ENCODE peak calls at places on chromosomes 13 and 19, in five cellular contexts. L is NT2/D1, O is iris pigment epithelial cell, Z is amniotic epithelial cell, Q is fibroblast of pulmonary artery. I is an unnamed sample.

GRCh38 chr13:51726446-51727185 is 77.3 kb downstream of the DHRS12 start:
- DNase-seq in Z (peak), L (no peak), O (peak), Q (peak), I (no peak)

GRCh38 chr19:49767380-49767779 is 579 bp downstream of the AP2A1 start:
- DNase-seq in L (no peak), Z (no peak), Q (no peak), O (no peak), I (no peak)

GRCh38 chr19:2807379-2808128 is 12.1 kb upstream of the ZNF554 start:
- DNase-seq in L (no peak), Z (no peak), Q (no peak), O (no peak), I (no peak)

GRCh38 chr19:4983346-4984105 is 14.6 kb downstream of the KDM4B start:
- DNase-seq in Q (no peak), O (no peak), L (no peak), Z (no peak), I (no peak)

GRCh38 chr19:44653977-44654784 is 10.5 kb downstream of the PVR start:
- DNase-seq in L (no peak), O (peak), Q (peak), Z (peak), I (no peak)

GRCh38 chr19:38145627-38146026 is 78.4 kb downstream of the DPF1 start:
- DNase-seq in Z (peak), L (no peak), Q (peak), O (peak), I (no peak)

GRCh38 chr19:2302319-2303208 is 5.4 kb downstream of the LINGO3 start:
- DNase-seq in L (no peak), Q (peak), O (peak), Z (peak), I (no peak)

GRCh38 chr13:51158923-51159322 is 47.8 kb upstream of the C13orf42 start:
- DNase-seq in Z (peak), O (peak), Q (peak), L (no peak), I (no peak)

GRCh38 chr13:42216422-42216735 is 55.6 kb upstream of the AKAP11 start:
- DNase-seq in L (no peak), Z (no peak), Q (no peak), O (no peak), I (no peak)

GRCh38 chr13:23615677-23616076 is 45.5 kb downstream of the TNFRSF19 start:
- DNase-seq in L (no peak), O (peak), Q (no peak), Z (peak), I (no peak)

GRCh38 chr13:51551446-51551845 is 32.8 kb upstream of the WDFY2 start:
- DNase-seq in O (no peak), Q (no peak), L (no peak), Z (no peak), I (no peak)

GRCh38 chr19:3479819-3480215 is 508 bp downstream of the SMIM24 start:
- DNase-seq in L (no peak), O (no peak), Z (no peak), Q (no peak), I (no peak)

GRCh38 chr13:43301341-43301969 is 278.1 kb downstream of the DNAJC15 start:
- DNase-seq in Q (no peak), L (no peak), Z (no peak), O (no peak), I (no peak)

I was measured in iPS DF 6.9.